ENCODE peak calls at places on chromosomes 12 and 14, in five cellular contexts. K, G, L, J and Y are unnamed samples.

GRCh38 chr12:70774055-70774454 is 136.8 kb upstream of the PTPRB start:
- DNase-seq in K (no peak), G (no peak), L (no peak), J (no peak), Y (no peak)

GRCh38 chr12:28232212-28232928 is 42.1 kb downstream of the CCDC91 start:
- DNase-seq in K (no peak), G (no peak), L (no peak), J (no peak), Y (no peak)

GRCh38 chr12:89353823-89354629 is 1.7 kb upstream of the DUSP6 start:
- DNase-seq in K (no peak), G (peak), L (peak), J (no peak), Y (peak)

GRCh38 chr12:96806272-96806671 is 100.8 kb upstream of the NEDD1 start:
- DNase-seq in K (no peak), G (no peak), L (no peak), J (no peak), Y (no peak)

GRCh38 chr12:34335819-34336262 is 313.5 kb downstream of the ALG10 start:
- DNase-seq in K (peak), G (no peak), L (no peak), J (no peak), Y (no peak)

GRCh38 chr12:132021965-132022364 is 72.2 kb downstream of the EP400 start:
- DNase-seq in K (no peak), G (no peak), L (no peak), J (no peak), Y (no peak)

GRCh38 chr12:118064608-118065007 is 3.6 kb upstream of the WSB2 start:
- DNase-seq in K (no peak), G (no peak), L (no peak), J (no peak), Y (no peak)

GRCh38 chr12:120813588-120814153 is 88.0 kb downstream of the ACADS start:
- DNase-seq in K (no peak), G (no peak), L (no peak), J (no peak), Y (no peak)

GRCh38 chr14:68509188-68509953 is 283.5 kb downstream of the ZFP36L1 start:
- DNase-seq in K (no peak), G (no peak), L (no peak), J (no peak), Y (no peak)

GRCh38 chr14:44271006-44271405 is 236.1 kb downstream of the FSCB start:
- DNase-seq in K (no peak), G (no peak), L (no peak), J (no peak), Y (no peak)

GRCh38 chr12:46578190-46578982 is 205.8 kb upstream of the SLC38A2 start:
- DNase-seq in K (no peak), G (no peak), L (no peak), J (no peak), Y (no peak)

GRCh38 chr14:26180221-26180620 is 417.6 kb downstream of the NOVA1 start:
- DNase-seq in K (no peak), G (no peak), L (no peak), J (no peak), Y (no peak)

GRCh38 chr12:124778411-124778810 is 85.3 kb downstream of the SCARB1 start:
- DNase-seq in K (no peak), G (no peak), L (no peak), J (no peak), Y (no peak)

GRCh38 chr12:126914170-126914796 is 1352.7 kb upstream of the TMEM132C start:
- DNase-seq in K (no peak), G (no peak), L (no peak), J (no peak), Y (no peak)

GRCh38 chr12:39587247-39587646 is 32.4 kb downstream of the ABCD2 start:
- DNase-seq in K (no peak), G (no peak), L (no peak), J (no peak), Y (no peak)

GRCh38 chr12:8907513-8907912 is 6.8 kb upstream of the PHC1 start:
- DNase-seq in K (no peak), G (no peak), L (no peak), J (no peak), Y (no peak)

GRCh38 chr12:46265734-46266133 is 3.1 kb downstream of the SLC38A1 start:
- DNase-seq in K (no peak), G (no peak), L (no peak), J (no peak), Y (no peak)

GRCh38 chr12:129540249-129540648 is 363.6 kb downstream of the TMEM132D start:
- DNase-seq in K (no peak), G (no peak), L (no peak), J (no peak), Y (no peak)

GRCh38 chr12:44459569-44459968 is 416.5 kb downstream of the NELL2 start:
- DNase-seq in K (no peak), G (no peak), L (no peak), J (no peak), Y (no peak)

GRCh38 chr12:44465139-44465538 is 411.0 kb downstream of the NELL2 start:
- DNase-seq in K (no peak), G (no peak), L (no peak), J (no peak), Y (no peak)

GRCh38 chr12:44462729-44463128 is 413.4 kb downstream of the NELL2 start:
- DNase-seq in K (no peak), G (no peak), L (no peak), J (no peak), Y (no peak)

GRCh38 chr12:44464180-44464579 is 411.9 kb downstream of the NELL2 start:
- DNase-seq in K (no peak), G (peak), L (no peak), J (no peak), Y (no peak)
- TF ChIP-seq GABPA in K (no peak), G (no peak), L (no peak), J (no peak), Y (no peak)

GRCh38 chr14:103142031-103142430 is 18.8 kb downstream of the TNFAIP2 start:
- DNase-seq in K (no peak), G (no peak), L (no peak), J (no peak), Y (no peak)
- TF ChIP-seq CTCF in K (peak), G (no peak), L (no peak), J (no peak), Y (no peak)

DNA sequence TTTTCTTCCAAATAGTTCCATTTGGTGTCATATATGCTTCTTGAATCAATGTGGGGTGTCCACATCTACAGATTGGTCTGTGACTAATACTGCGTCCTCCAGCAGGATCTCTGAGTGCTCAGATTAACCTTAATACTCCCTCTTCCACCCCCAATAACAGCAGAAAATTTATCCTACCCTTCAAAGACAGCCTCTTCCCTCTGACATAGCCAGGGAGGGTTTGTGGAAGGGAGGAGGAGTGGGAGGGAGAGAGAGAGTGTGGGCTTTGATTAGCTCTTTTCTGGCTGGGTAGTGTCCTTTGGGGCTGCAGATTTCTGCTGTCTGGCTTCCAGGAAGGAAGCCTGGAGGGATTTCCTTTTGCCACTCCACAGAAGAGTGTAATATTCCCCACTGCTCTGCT is 220.7 kb downstream of the TTC6 start:
- DNase-seq in K (no peak), G (no peak), L (no peak), J (no peak), Y (no peak)
- TF ChIP-seq GABPA in K (no peak), G (no peak), L (no peak), J (no peak), Y (no peak)

GRCh38 chr14:100028990-100029677 is 36.1 kb upstream of the EVL start:
- DNase-seq in K (no peak), G (no peak), L (no peak), J (no peak), Y (no peak)

GRCh38 chr14:100033347-100034052 is 31.7 kb upstream of the EVL start:
- DNase-seq in K (no peak), G (no peak), L (no peak), J (no peak), Y (no peak)

GRCh38 chr14:100030441-100031153 is 34.6 kb upstream of the EVL start:
- DNase-seq in K (no peak), G (no peak), L (no peak), J (no peak), Y (no peak)

GRCh38 chr14:100032749-100033148 is 32.5 kb upstream of the EVL start:
- DNase-seq in K (no peak), G (no peak), L (no peak), J (no peak), Y (no peak)

GRCh38 chr14:100031506-100032281 is 33.5 kb upstream of the EVL start:
- DNase-seq in K (no peak), G (no peak), L (no peak), J (no peak), Y (peak)
- TF ChIP-seq CTCF in K (no peak), G (no peak), L (no peak), J (no peak), Y (no peak)

GRCh38 chr14:102320671-102321455 is 1.3 kb downstream of the ZNF839 start:
- DNase-seq in K (no peak), G (no peak), L (peak), J (no peak), Y (no peak)

GRCh38 chr14:102319351-102320032 is at the start of gene ZNF839:
- DNase-seq in K (peak), G (peak), L (peak), J (no peak), Y (peak)

GRCh38 chr14:102318781-102319276 is 717 bp upstream of the ZNF839 start:
- DNase-seq in K (no peak), G (no peak), L (no peak), J (no peak), Y (no peak)

GRCh38 chr14:102321456-102322101 is 2.0 kb downstream of the ZNF839 start:
- DNase-seq in K (no peak), G (no peak), L (peak), J (no peak), Y (no peak)

DNA sequence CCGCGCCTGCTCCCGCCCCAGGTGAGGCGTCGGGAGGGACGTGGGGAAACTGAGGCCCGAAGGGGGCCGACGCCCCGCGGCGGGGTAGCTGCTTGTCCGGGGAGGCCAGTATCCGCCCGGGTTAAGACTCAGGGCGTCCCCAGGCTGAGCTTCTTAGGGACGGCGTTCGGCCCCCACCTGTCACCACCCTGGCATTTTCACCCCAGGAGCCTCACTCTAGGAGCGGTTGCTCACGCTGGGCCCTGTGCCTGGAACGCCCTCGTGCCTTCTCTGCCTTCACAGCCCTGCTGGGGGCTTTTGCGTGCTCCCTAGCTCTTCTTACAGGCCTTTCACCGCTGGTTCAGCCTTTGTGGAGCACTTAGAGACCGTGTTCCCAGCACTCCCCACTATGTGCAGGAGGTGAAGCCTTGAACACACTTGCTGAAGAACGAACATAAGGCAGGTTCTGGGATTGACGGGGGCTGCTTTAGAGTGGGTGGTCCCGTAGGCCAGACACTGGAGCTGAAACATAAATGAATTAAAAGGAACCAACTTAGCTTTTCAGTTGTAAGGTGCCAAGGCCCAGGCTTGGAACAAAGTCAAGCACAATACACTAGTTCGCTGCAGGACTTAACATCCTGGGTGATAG is 601 bp downstream of the ZNF839 start:
- DNase-seq in K (peak), G (no peak), L (no peak), J (no peak), Y (peak)
- TF ChIP-seq GABPA in K (no peak), G (no peak), L (no peak), J (no peak), Y (no peak)

DNA sequence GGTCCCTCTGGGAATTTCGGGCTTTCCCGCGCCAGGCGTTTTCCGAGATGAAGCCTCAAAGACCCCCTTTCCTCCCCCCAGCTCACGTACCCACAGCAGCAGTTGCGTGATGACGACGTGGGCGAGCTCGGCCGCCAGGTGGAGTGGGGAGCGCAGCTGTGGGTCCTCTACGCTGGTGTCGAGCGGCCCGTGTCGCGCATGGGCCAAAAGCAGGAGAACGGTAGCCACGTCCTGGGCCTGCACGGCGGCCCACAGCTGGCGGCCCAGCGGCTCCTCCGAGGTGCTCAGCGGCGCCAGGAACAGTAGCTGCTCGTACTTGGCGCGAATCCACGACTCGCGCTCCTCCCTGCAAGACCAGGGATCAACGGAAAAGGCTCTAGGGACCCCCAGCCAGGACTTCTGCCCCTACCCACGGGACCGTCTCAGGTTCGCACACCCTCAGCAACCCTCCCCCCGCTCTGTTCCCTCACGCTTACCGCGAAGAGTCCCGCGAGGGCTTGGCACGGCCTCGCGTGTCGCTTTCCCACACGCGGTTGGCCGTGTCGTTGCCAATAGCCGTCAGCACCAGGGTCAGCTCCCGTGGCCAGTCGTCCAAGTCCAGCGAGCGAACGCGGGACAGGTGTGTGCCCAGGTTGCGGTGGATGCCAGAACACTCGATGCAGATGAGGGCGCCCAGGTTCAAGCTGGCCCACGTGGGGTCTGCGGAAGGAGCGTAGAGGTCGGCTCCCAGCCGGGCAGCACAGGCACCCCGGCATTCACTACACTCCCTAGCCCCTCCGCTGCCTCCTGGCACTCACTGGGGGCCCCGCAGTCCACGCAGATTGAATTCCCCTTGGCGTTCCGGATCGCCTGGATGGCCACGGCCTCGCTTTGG is 11.4 kb downstream of the AGAP2 start:
- DNase-seq in K (no peak), G (no peak), L (no peak), J (no peak), Y (no peak)
- TF ChIP-seq CTCF in K (no peak), G (no peak), L (peak), J (no peak), Y (no peak)

GRCh38 chr12:107459649-107460048 is 225.9 kb upstream of the PWP1 start:
- DNase-seq in K (no peak), G (no peak), L (no peak), J (no peak), Y (no peak)
- TF ChIP-seq GABPA in K (no peak), G (no peak), L (no peak), J (no peak), Y (no peak)

GRCh38 chr12:116009805-116010204 is 267.7 kb downstream of the MED13L start:
- DNase-seq in K (no peak), G (no peak), L (peak), J (no peak), Y (no peak)
- TF ChIP-seq CTCF in K (no peak), G (peak), L (no peak), J (no peak), Y (no peak)

DNA sequence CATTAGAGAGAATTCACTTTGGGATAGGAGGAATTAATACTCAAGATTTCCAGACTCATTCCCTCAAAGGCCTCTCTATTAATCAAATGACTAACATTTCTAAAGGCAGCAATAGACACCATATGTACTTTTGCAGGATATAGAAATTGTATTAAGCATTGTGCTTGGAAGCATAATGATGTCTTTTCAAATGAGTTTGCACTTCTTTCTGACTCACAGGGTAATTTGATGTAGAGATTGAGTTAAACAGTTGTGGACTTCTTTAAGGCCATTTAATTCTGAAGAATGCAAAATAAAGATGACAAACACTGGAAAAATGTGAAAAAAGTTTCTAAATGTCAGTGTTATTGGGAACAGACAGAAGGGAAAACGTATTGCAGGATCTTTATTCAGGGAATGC is 63.5 kb upstream of the CSRP2 start:
- DNase-seq in K (no peak), G (no peak), L (no peak), J (no peak), Y (no peak)
- TF ChIP-seq GABPA in K (no peak), G (no peak), L (no peak), J (no peak), Y (no peak)